ENCODE peak calls at places on chromosomes 11 and 22, in eight cellular contexts. E is heart left ventricle; H is frontal cortex; G is stimulated activated CD4-positive, alpha-beta T cell treated with anti-CD3 and anti-CD28 coated beads, Interleukin-1b, Interleukin-23, amount 100 ng/mL, for 24 hours; W is AG08395; Y is NCI-H187 treated with DMSO at 0.1 percent for 48 hours; Q is lung; T is fibroblast of the conjunctiva. U is an unnamed sample.

GRCh38 chr11:134149371-134149770 is 74.4 kb downstream of the NCAPD3 start:
- DNase-seq in E (no peak), H (no peak), G (no peak), W (no peak), Y (no peak), Q (no peak), T (no peak), U (no peak)

GRCh38 chr11:67468056-67468455 is 995 bp downstream of the TMEM134 start:
- DNase-seq in E (no peak), H (no peak), G (no peak), W (no peak), Y (no peak), Q (peak), T (no peak), U (no peak)

GRCh38 chr22:50011447-50012200 is 941 bp downstream of the IL17REL start:
- DNase-seq in E (no peak), H (no peak), G (no peak), W (no peak), Y (no peak), Q (no peak), T (no peak), U (no peak)

GRCh38 chr11:34266987-34267386 is 90.8 kb downstream of the ABTB2 start:
- DNase-seq in E (no peak), H (no peak), G (no peak), W (peak), Y (no peak), Q (no peak), T (no peak), U (no peak)

GRCh38 chr11:86577663-86578636 is 94.5 kb downstream of the ME3 start:
- DNase-seq in E (peak), H (no peak), G (no peak), W (peak), Y (no peak), Q (peak), T (peak), U (no peak)

GRCh38 chr11:59152312-59152967 is 9.8 kb downstream of the FAM111A start:
- DNase-seq in E (no peak), H (no peak), G (no peak), W (no peak), Y (no peak), Q (no peak), T (no peak), U (no peak)

GRCh38 chr11:60347084-60347797 is 20.2 kb downstream of the MS4A6E start:
- DNase-seq in E (no peak), H (no peak), G (no peak), W (no peak), Y (no peak), Q (no peak), T (no peak), U (no peak)

GRCh38 chr22:35733742-35734516 is 16.3 kb downstream of the APOL5 start:
- DNase-seq in E (peak), H (no peak), G (no peak), W (no peak), Y (no peak), Q (no peak), T (no peak), U (no peak)

GRCh38 chr22:25174156-25174887 is 25.3 kb upstream of the CRYBB3 start:
- DNase-seq in E (no peak), H (no peak), G (no peak), W (no peak), Y (no peak), Q (no peak), T (no peak), U (no peak)

GRCh38 chr11:60119708-60120107 is 31.2 kb downstream of the MS4A2 start:
- DNase-seq in E (no peak), H (no peak), G (no peak), W (no peak), Y (no peak), Q (no peak), T (no peak), U (no peak)

U was measured in kidney epithelial cell.